ENCODE peak calls at places on chromosome 19, in five cellular contexts. U, V, I, P and N are unnamed samples. For H3K4me1, the result is how much of the 10 kb centered on the place peaks cover.

GRCh38 chr19:11208526-11209471 is 11.5 kb upstream of the KANK2 start:
- DNase-seq in U (no peak), V (no peak), I (no peak), P (no peak), N (no peak)

GRCh38 chr19:19531951-19532805 is 3.5 kb downstream of the YJEFN3 start:
- DNase-seq in U (peak), V (no peak), I (peak), P (peak), N (peak)

GRCh38 chr19:21532904-21533303 is 27.5 kb downstream of the ZNF429 start:
- DNase-seq in U (no peak), V (no peak), I (no peak), P (no peak), N (no peak)

GRCh38 chr19:39351537-39352037 is 9.4 kb downstream of the SAMD4B start:
- DNase-seq in U (no peak), V (no peak), I (no peak), P (no peak), N (no peak)

GRCh38 chr19:50636317-50637085 is 3.2 kb downstream of the SYT3 start:
- DNase-seq in U (no peak), V (no peak), I (no peak), P (no peak), N (no peak)

GRCh38 chr19:48868196-48868886 is at the start of gene PLEKHA4:
- DNase-seq in U (peak), V (no peak), I (no peak), P (peak), N (peak)

GRCh38 chr19:49017666-49018351 is 918 bp upstream of the LHB start:
- DNase-seq in U (peak), V (no peak), I (peak), P (peak), N (peak)

GRCh38 chr19:57465680-57466381 is 8.9 kb upstream of the VN1R1 start:
- DNase-seq in U (no peak), V (peak), I (no peak), P (no peak), N (no peak)

GRCh38 chr19:36225219-36225892 is 10.4 kb downstream of the ZNF146 start:
- DNase-seq in U (no peak), V (no peak), I (no peak), P (peak), N (no peak)

GRCh38 chr19:17380426-17381138 is 3.4 kb upstream of the PLVAP start:
- DNase-seq in U (no peak), V (no peak), I (no peak), P (no peak), N (no peak)

GRCh38 chr19:18611327-18612050 is 1.2 kb upstream of the TMEM59L start:
- DNase-seq in U (no peak), V (no peak), I (no peak), P (no peak), N (no peak)

GRCh38 chr19:40650749-40651305 is 39.6 kb downstream of the NUMBL start:
- DNase-seq in U (no peak), V (no peak), I (no peak), P (peak), N (no peak)

GRCh38 chr19:6233827-6234511 is 45.8 kb downstream of the MLLT1 start:
- DNase-seq in U (no peak), V (no peak), I (no peak), P (no peak), N (peak)

DNA sequence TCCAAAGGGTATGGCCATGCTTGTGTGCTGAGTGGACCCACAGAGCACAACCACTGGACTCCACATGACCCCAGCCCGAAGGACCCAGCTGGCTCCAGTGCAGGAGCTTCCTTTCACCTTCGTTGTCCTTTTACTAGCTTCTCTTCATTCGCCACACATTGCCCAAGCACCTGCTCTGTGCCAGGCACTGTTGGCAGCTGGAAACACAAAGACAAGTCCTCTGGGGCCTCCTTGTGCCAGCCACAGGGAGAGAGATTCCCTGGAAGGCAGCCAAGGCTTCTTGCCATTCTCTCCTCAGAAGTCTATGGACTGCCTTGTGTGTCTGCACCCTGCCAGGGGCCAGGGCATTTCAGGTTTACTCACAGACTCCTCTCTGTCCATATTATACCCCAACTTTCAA is 57.0 kb downstream of the CHST8 start:
- DNase-seq in U (peak), V (no peak), I (no peak), P (no peak), N (no peak)
- H3K27ac ChIP-seq in U (no peak), V (no peak), I (no peak), P (no peak), N (no peak)

GRCh38 chr19:47619763-47620162 is 10.8 kb downstream of the BICRA start:
- DNase-seq in U (no peak), V (no peak), I (no peak), P (peak), N (no peak)
- H3K4me1 ChIP-seq in U (under half), V (under half), I (under half), P (under half), N (under half)

GRCh38 chr19:41746593-41747227 is 8.6 kb upstream of the CEACAM6 start:
- DNase-seq in U (peak), V (peak), I (no peak), P (peak), N (peak)
- TF ChIP-seq CTCF in U (peak), V (peak), I (peak), P (peak), N (peak)

GRCh38 chr19:31335716-31336115 is 13.5 kb downstream of the TSHZ3 start:
- DNase-seq in U (no peak), V (no peak), I (no peak), P (no peak), N (no peak)

GRCh38 chr19:31339405-31339804 is 9.8 kb downstream of the TSHZ3 start:
- DNase-seq in U (no peak), V (no peak), I (peak), P (peak), N (peak)

GRCh38 chr19:31340059-31341025 is 8.9 kb downstream of the TSHZ3 start:
- DNase-seq in U (no peak), V (no peak), I (no peak), P (peak), N (peak)

GRCh38 chr19:31337007-31337914 is 12.0 kb downstream of the TSHZ3 start:
- DNase-seq in U (no peak), V (no peak), I (no peak), P (no peak), N (no peak)

DNA sequence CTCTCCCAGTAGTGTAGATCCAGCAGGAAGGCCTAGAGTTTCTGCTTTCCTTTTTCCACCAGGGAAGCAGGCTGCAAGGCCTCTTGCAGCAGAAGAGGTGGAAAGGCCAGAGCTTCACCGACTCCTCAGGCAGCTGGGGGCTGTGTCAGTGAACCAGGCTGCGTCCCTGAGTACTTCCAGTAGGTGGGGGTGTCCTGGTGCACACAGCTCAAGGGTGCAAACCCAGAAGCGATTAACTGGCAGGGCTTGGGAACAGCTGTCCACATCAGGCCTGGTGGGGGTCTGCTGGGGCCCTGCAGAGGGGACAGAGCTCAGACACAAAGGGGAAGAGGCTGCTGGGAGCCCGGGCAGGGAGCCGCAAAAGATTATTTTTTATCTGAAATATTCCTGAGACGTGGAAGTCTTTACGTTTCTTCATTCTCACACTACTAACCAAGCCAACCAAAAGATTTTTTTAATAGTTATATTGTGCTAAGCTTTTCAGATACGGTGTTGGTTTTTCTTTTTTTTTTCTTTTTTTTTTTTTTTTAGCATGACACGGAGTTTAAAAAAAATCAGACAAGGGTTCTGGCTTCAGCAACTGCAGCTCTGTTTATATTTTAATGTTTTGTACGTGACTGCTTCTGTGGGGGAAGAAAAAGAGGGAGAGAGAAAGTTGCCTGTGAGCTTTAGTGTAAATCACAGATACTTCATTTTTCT is 11.0 kb downstream of the TSHZ3 start:
- DNase-seq in U (peak), V (no peak), I (peak), P (peak), N (peak)
- H3K27ac ChIP-seq in U (peak), V (no peak), I (no peak), P (peak), N (peak)

GRCh38 chr19:38060346-38060745 is 153.3 kb downstream of the SIPA1L3 start:
- DNase-seq in U (no peak), V (no peak), I (no peak), P (no peak), N (no peak)
- H3K4me1 ChIP-seq in U (under half), V (under half), I (under half), P (under half), N (half or more)